ENCODE peak calls at places on chromosome 12, in seven cellular contexts. One of them, this sample, is unnamed.

GRCh38 chr12:6452245-6452731 is 446 bp downstream of the TAPBPL start:
- DNase-seq in AG10803: no peak
- DNase-seq in erythroblast: peak; percentile 62
- DNase-seq in COR-L47: no peak
- DNase-seq in activated naive CD4-positive, alpha-beta T cell treated with anti-CD3 and anti-CD28 coated beads, Interleukin-2, amount 10 ng/mL, durations not matched to agents 7 days and 5 days: peak; percentile 46
- DNase-seq in HuH-7.5: no peak
- DNase-seq in stimulated activated CD4-positive, alpha-beta T cell treated with anti-CD3 and anti-CD28 coated beads, Interleukin-1b, Interleukin-23, amount 100 ng/mL, for 1 hour: no peak
- DNase-seq in this sample: peak; percentile 58

GRCh38 chr12:128140551-128140950 is 126.4 kb upstream of the TMEM132C start:
- DNase-seq in AG10803: no peak
- DNase-seq in erythroblast: no peak
- DNase-seq in COR-L47: no peak
- DNase-seq in activated naive CD4-positive, alpha-beta T cell treated with anti-CD3 and anti-CD28 coated beads, Interleukin-2, amount 10 ng/mL, durations not matched to agents 7 days and 5 days: no peak
- DNase-seq in HuH-7.5: no peak
- DNase-seq in stimulated activated CD4-positive, alpha-beta T cell treated with anti-CD3 and anti-CD28 coated beads, Interleukin-1b, Interleukin-23, amount 100 ng/mL, for 1 hour: no peak
- DNase-seq in this sample: no peak

GRCh38 chr12:11732023-11732422 is 82.5 kb downstream of the ETV6 start:
- DNase-seq in AG10803: no peak
- DNase-seq in erythroblast: no peak
- DNase-seq in COR-L47: no peak
- DNase-seq in activated naive CD4-positive, alpha-beta T cell treated with anti-CD3 and anti-CD28 coated beads, Interleukin-2, amount 10 ng/mL, durations not matched to agents 7 days and 5 days: no peak
- DNase-seq in HuH-7.5: no peak
- DNase-seq in stimulated activated CD4-positive, alpha-beta T cell treated with anti-CD3 and anti-CD28 coated beads, Interleukin-1b, Interleukin-23, amount 100 ng/mL, for 1 hour: no peak
- DNase-seq in this sample: no peak

GRCh38 chr12:94730846-94731245 is 80.5 kb upstream of the TMCC3 start:
- DNase-seq in AG10803: no peak
- DNase-seq in erythroblast: no peak
- DNase-seq in COR-L47: no peak
- DNase-seq in activated naive CD4-positive, alpha-beta T cell treated with anti-CD3 and anti-CD28 coated beads, Interleukin-2, amount 10 ng/mL, durations not matched to agents 7 days and 5 days: no peak
- DNase-seq in HuH-7.5: no peak
- DNase-seq in stimulated activated CD4-positive, alpha-beta T cell treated with anti-CD3 and anti-CD28 coated beads, Interleukin-1b, Interleukin-23, amount 100 ng/mL, for 1 hour: no peak
- DNase-seq in this sample: no peak

GRCh38 chr12:9829990-9830389 is 2.7 kb downstream of the KLRF1 start:
- DNase-seq in AG10803: no peak
- DNase-seq in erythroblast: no peak
- DNase-seq in COR-L47: no peak
- DNase-seq in activated naive CD4-positive, alpha-beta T cell treated with anti-CD3 and anti-CD28 coated beads, Interleukin-2, amount 10 ng/mL, durations not matched to agents 7 days and 5 days: no peak
- DNase-seq in HuH-7.5: no peak
- DNase-seq in stimulated activated CD4-positive, alpha-beta T cell treated with anti-CD3 and anti-CD28 coated beads, Interleukin-1b, Interleukin-23, amount 100 ng/mL, for 1 hour: no peak
- DNase-seq in this sample: no peak

GRCh38 chr12:3034067-3034750 is 43.0 kb upstream of the TSPAN9 start:
- DNase-seq in AG10803: peak; percentile 63
- DNase-seq in erythroblast: peak; percentile 51
- DNase-seq in COR-L47: peak; percentile 12
- DNase-seq in activated naive CD4-positive, alpha-beta T cell treated with anti-CD3 and anti-CD28 coated beads, Interleukin-2, amount 10 ng/mL, durations not matched to agents 7 days and 5 days: peak; percentile 62
- DNase-seq in HuH-7.5: peak; percentile 87
- DNase-seq in stimulated activated CD4-positive, alpha-beta T cell treated with anti-CD3 and anti-CD28 coated beads, Interleukin-1b, Interleukin-23, amount 100 ng/mL, for 1 hour: no peak
- DNase-seq in this sample: peak; percentile 66

GRCh38 chr12:12983420-12984035 is 16.5 kb downstream of the HEBP1 start:
- DNase-seq in AG10803: peak; percentile 66
- DNase-seq in erythroblast: peak; percentile 24
- DNase-seq in COR-L47: no peak
- DNase-seq in activated naive CD4-positive, alpha-beta T cell treated with anti-CD3 and anti-CD28 coated beads, Interleukin-2, amount 10 ng/mL, durations not matched to agents 7 days and 5 days: peak; percentile 39
- DNase-seq in HuH-7.5: no peak
- DNase-seq in stimulated activated CD4-positive, alpha-beta T cell treated with anti-CD3 and anti-CD28 coated beads, Interleukin-1b, Interleukin-23, amount 100 ng/mL, for 1 hour: no peak
- DNase-seq in this sample: peak; percentile 93

GRCh38 chr12:64392221-64392620 is 1.7 kb upstream of the C12orf56 start:
- DNase-seq in AG10803: peak; percentile 58
- DNase-seq in erythroblast: peak; percentile 40
- DNase-seq in COR-L47: no peak
- DNase-seq in activated naive CD4-positive, alpha-beta T cell treated with anti-CD3 and anti-CD28 coated beads, Interleukin-2, amount 10 ng/mL, durations not matched to agents 7 days and 5 days: peak; percentile 35
- DNase-seq in HuH-7.5: peak; percentile 27
- DNase-seq in stimulated activated CD4-positive, alpha-beta T cell treated with anti-CD3 and anti-CD28 coated beads, Interleukin-1b, Interleukin-23, amount 100 ng/mL, for 1 hour: no peak
- DNase-seq in this sample: peak; percentile 46

GRCh38 chr12:110746550-110746949 is 3.9 kb upstream of the PPP1CC start:
- DNase-seq in AG10803: no peak
- DNase-seq in erythroblast: no peak
- DNase-seq in COR-L47: no peak
- DNase-seq in activated naive CD4-positive, alpha-beta T cell treated with anti-CD3 and anti-CD28 coated beads, Interleukin-2, amount 10 ng/mL, durations not matched to agents 7 days and 5 days: no peak
- DNase-seq in HuH-7.5: no peak
- DNase-seq in stimulated activated CD4-positive, alpha-beta T cell treated with anti-CD3 and anti-CD28 coated beads, Interleukin-1b, Interleukin-23, amount 100 ng/mL, for 1 hour: no peak
- DNase-seq in this sample: no peak

GRCh38 chr12:68977909-68978610 is 45.1 kb upstream of the CPM start:
- DNase-seq in AG10803: no peak
- DNase-seq in erythroblast: no peak
- DNase-seq in COR-L47: no peak
- DNase-seq in activated naive CD4-positive, alpha-beta T cell treated with anti-CD3 and anti-CD28 coated beads, Interleukin-2, amount 10 ng/mL, durations not matched to agents 7 days and 5 days: no peak
- DNase-seq in HuH-7.5: no peak
- DNase-seq in stimulated activated CD4-positive, alpha-beta T cell treated with anti-CD3 and anti-CD28 coated beads, Interleukin-1b, Interleukin-23, amount 100 ng/mL, for 1 hour: no peak
- DNase-seq in this sample: peak; percentile 76

GRCh38 chr12:104673294-104674062 is 216.7 kb downstream of the CHST11 start:
- DNase-seq in AG10803: peak; percentile 84
- DNase-seq in erythroblast: no peak
- DNase-seq in COR-L47: no peak
- DNase-seq in activated naive CD4-positive, alpha-beta T cell treated with anti-CD3 and anti-CD28 coated beads, Interleukin-2, amount 10 ng/mL, durations not matched to agents 7 days and 5 days: no peak
- DNase-seq in HuH-7.5: no peak
- DNase-seq in stimulated activated CD4-positive, alpha-beta T cell treated with anti-CD3 and anti-CD28 coated beads, Interleukin-1b, Interleukin-23, amount 100 ng/mL, for 1 hour: no peak
- DNase-seq in this sample: no peak

GRCh38 chr12:116015525-116015924 is 262.0 kb downstream of the MED13L start:
- DNase-seq in AG10803: peak; percentile 63
- DNase-seq in erythroblast: peak; percentile 21
- DNase-seq in COR-L47: peak; percentile 14
- DNase-seq in activated naive CD4-positive, alpha-beta T cell treated with anti-CD3 and anti-CD28 coated beads, Interleukin-2, amount 10 ng/mL, durations not matched to agents 7 days and 5 days: no peak
- DNase-seq in HuH-7.5: peak; percentile 7
- DNase-seq in stimulated activated CD4-positive, alpha-beta T cell treated with anti-CD3 and anti-CD28 coated beads, Interleukin-1b, Interleukin-23, amount 100 ng/mL, for 1 hour: no peak
- DNase-seq in this sample: peak; percentile 74